ENCODE peak calls at places on chromosomes 12 and 14, in nine cellular contexts. B is stimulated activated CD8-positive, alpha-beta memory T cell treated with anti-CD3 and anti-CD28 coated beads, Interleukin-12 subunit alpha, Interleukin-12 subunit beta, amount 100 ng/mL, for 1 hour; U is Caco-2; J is NCI-H1694 treated with DMSO at 0.1 percent for 48 hours; A is endothelial cell of umbilical vein; T is GM23338; F is globus pallidus; O is HT-29; M is GM04504. I is an unnamed sample.

GRCh38 chr14:55381040-55381439 is 30.6 kb downstream of the ATG14 start:
- DNase-seq in O (no peak), M (no peak), U (peak), B (no peak), F (no peak), A (no peak), J (no peak), T (no peak), I (no peak)

GRCh38 chr12:89856431-89856830 is 147.8 kb upstream of the ATP2B1 start:
- DNase-seq in O (no peak), F (no peak), A (peak), U (no peak), B (no peak), T (no peak), M (peak), J (no peak), I (no peak)

GRCh38 chr14:104399432-104400155 is 180.0 kb upstream of the C14orf180 start:
- DNase-seq in A (no peak), B (no peak), J (no peak), F (no peak), M (no peak), U (no peak), O (no peak), T (no peak), I (no peak)

GRCh38 chr12:131437706-131438210 is 273.1 kb upstream of the SFSWAP start:
- DNase-seq in J (no peak), B (no peak), A (no peak), F (no peak), T (no peak), U (no peak), O (no peak), M (no peak), I (no peak)

GRCh38 chr12:78331764-78332163 is 501.1 kb downstream of the NAV3 start:
- DNase-seq in U (no peak), O (no peak), M (no peak), J (peak), F (no peak), T (peak), A (no peak), B (no peak), I (no peak)

GRCh38 chr12:599756-600155 is 63.5 kb downstream of the NINJ2 start:
- DNase-seq in T (no peak), O (no peak), U (peak), J (no peak), A (no peak), M (no peak), F (no peak), B (no peak), I (no peak)

GRCh38 chr14:21521526-21521925 is 4.6 kb downstream of the SALL2 start:
- DNase-seq in F (no peak), U (no peak), J (no peak), M (peak), T (no peak), B (no peak), O (no peak), A (no peak), I (no peak)

GRCh38 chr12:107762874-107763273 is 1.9 kb upstream of the PRDM4 start:
- DNase-seq in M (no peak), U (no peak), F (no peak), T (no peak), O (no peak), J (no peak), B (no peak), A (no peak), I (no peak)

GRCh38 chr12:71746983-71747611 is 7.6 kb upstream of the RAB21 start:
- DNase-seq in T (peak), A (peak), F (peak), U (peak), B (peak), J (peak), M (peak), O (peak), I (peak)

GRCh38 chr12:76316468-76316867 is 31.7 kb downstream of the BBS10 start:
- DNase-seq in M (no peak), U (no peak), O (no peak), T (no peak), J (no peak), B (no peak), F (no peak), A (no peak), I (no peak)

GRCh38 chr12:25949343-25949742 is 9.1 kb upstream of the RASSF8 start:
- DNase-seq in T (no peak), F (no peak), M (no peak), A (no peak), U (no peak), B (no peak), O (no peak), J (no peak), I (no peak)

GRCh38 chr12:40137252-40137651 is 31.4 kb upstream of the SLC2A13 start:
- DNase-seq in M (no peak), J (no peak), T (no peak), U (no peak), A (peak), B (no peak), F (peak), O (no peak), I (no peak)

GRCh38 chr12:101829639-101830390 is 944 bp downstream of the GNPTAB start:
- DNase-seq in J (no peak), B (no peak), O (peak), M (no peak), U (no peak), T (no peak), F (no peak), A (peak), I (peak)

GRCh38 chr14:69483765-69484443 is 624 bp upstream of the PLEKHD1 start:
- DNase-seq in B (no peak), F (no peak), J (no peak), A (no peak), U (no peak), O (no peak), T (peak), M (no peak), I (no peak)

GRCh38 chr12:124392991-124393790 is 98.3 kb downstream of the RFLNA start:
- DNase-seq in J (no peak), T (no peak), F (peak), M (peak), A (peak), U (no peak), O (peak), B (no peak), I (no peak)

GRCh38 chr12:119375619-119376018 is 41.1 kb downstream of the CCDC60 start:
- DNase-seq in U (no peak), A (no peak), O (no peak), F (peak), B (no peak), J (no peak), T (no peak), M (no peak), I (no peak)

GRCh38 chr14:91891721-91892220 is 24.4 kb upstream of the TC2N start:
- DNase-seq in F (peak), M (no peak), A (no peak), T (no peak), U (no peak), B (no peak), J (no peak), O (no peak), I (no peak)

GRCh38 chr12:130975116-130975515 is 21.4 kb downstream of the ADGRD1 start:
- DNase-seq in U (no peak), J (no peak), M (no peak), F (no peak), A (no peak), T (no peak), B (no peak), O (no peak), I (no peak)

GRCh38 chr12:14961466-14962155 is at the start of gene ARHGDIB:
- DNase-seq in T (peak), J (no peak), A (peak), O (no peak), U (no peak), F (peak), B (peak), M (no peak), I (no peak)

GRCh38 chr12:51855586-51856428 is 7.3 kb upstream of the FIGNL2 start:
- DNase-seq in T (peak), O (no peak), F (no peak), A (peak), U (peak), B (no peak), M (no peak), J (no peak), I (peak)

GRCh38 chr12:76784600-76785051 is 20.7 kb downstream of the ZDHHC17 start:
- DNase-seq in U (no peak), B (no peak), F (peak), O (no peak), T (no peak), J (no peak), A (no peak), M (peak), I (no peak)

GRCh38 chr14:77212933-77213656 is 31.5 kb downstream of the TMEM63C start:
- DNase-seq in J (peak), B (no peak), A (no peak), T (peak), O (peak), M (no peak), F (no peak), U (peak), I (peak)

GRCh38 chr12:10027311-10028099 is 3.0 kb upstream of the CLEC9A start:
- DNase-seq in M (peak), U (no peak), J (no peak), O (no peak), F (no peak), A (peak), B (no peak), T (no peak), I (no peak)

GRCh38 chr12:96412431-96412830 is 12.2 kb upstream of the CDK17 start:
- DNase-seq in A (no peak), M (no peak), U (no peak), T (no peak), B (no peak), F (no peak), J (no peak), O (no peak), I (no peak)

GRCh38 chr14:106269029-106269428 is 742.6 kb downstream of the TMEM121 start:
- DNase-seq in B (no peak), J (no peak), O (no peak), F (no peak), T (no peak), M (no peak), A (no peak), U (no peak), I (no peak)

GRCh38 chr12:13152281-13152680 is 44.2 kb upstream of the EMP1 start:
- DNase-seq in M (no peak), B (no peak), O (no peak), U (no peak), A (no peak), J (no peak), F (no peak), T (no peak), I (no peak)

GRCh38 chr12:104991565-104992128 is 5.5 kb downstream of the NOPCHAP1 start:
- DNase-seq in B (no peak), O (no peak), U (no peak), T (no peak), F (no peak), M (no peak), A (no peak), J (peak), I (no peak)

GRCh38 chr12:2011641-2012607 is 7.7 kb upstream of the DCP1B start:
- DNase-seq in U (no peak), B (no peak), J (no peak), M (no peak), O (no peak), F (no peak), A (no peak), T (peak), I (no peak)

GRCh38 chr14:28754209-28754985 is 12.2 kb upstream of the FOXG1 start:
- DNase-seq in F (peak), U (no peak), O (peak), T (peak), A (peak), J (peak), B (no peak), M (peak), I (peak)

GRCh38 chr14:60175255-60175902 is 10.2 kb upstream of the DHRS7 start:
- DNase-seq in T (no peak), U (no peak), F (no peak), A (no peak), J (no peak), O (no peak), B (no peak), M (no peak), I (no peak)

GRCh38 chr14:50607181-50607580 is 47.2 kb downstream of the ATL1 start:
- DNase-seq in M (peak), B (no peak), T (no peak), A (no peak), O (no peak), F (no peak), J (no peak), U (no peak), I (no peak)

GRCh38 chr12:105025890-105026289 is 39.8 kb downstream of the NOPCHAP1 start:
- DNase-seq in A (peak), O (no peak), F (peak), J (peak), T (no peak), B (no peak), U (no peak), M (peak), I (no peak)

GRCh38 chr12:93089805-93090569 is 160.9 kb upstream of the EEA1 start:
- DNase-seq in M (no peak), T (no peak), B (no peak), O (peak), U (peak), F (no peak), A (peak), J (no peak), I (peak)

GRCh38 chr12:31736472-31736871 is 7.7 kb upstream of the AMN1 start:
- DNase-seq in F (no peak), B (peak), U (no peak), M (peak), J (no peak), O (peak), T (no peak), A (peak), I (peak)

GRCh38 chr14:100155049-100155621 is 4.3 kb downstream of the DEGS2 start:
- DNase-seq in M (no peak), O (peak), T (peak), U (no peak), J (peak), A (peak), F (no peak), B (no peak), I (no peak)

GRCh38 chr12:47561746-47562145 is 144.1 kb downstream of the RPAP3 start:
- DNase-seq in B (no peak), M (peak), A (no peak), F (no peak), U (no peak), O (no peak), J (no peak), T (no peak), I (peak)